ENCODE peak calls at places on chromosomes 13 and 19, in six cellular contexts. Y, S, B, G, U and A are unnamed samples.

GRCh38 chr19:45439569-45440258 is 16.0 kb upstream of the ERCC1 start:
- DNase-seq in S (peak; percentile 90), U (peak; percentile 76), B (peak; percentile 88), Y (peak; percentile 90), G (peak; percentile 83), A (peak; percentile 91)

GRCh38 chr19:12840091-12841079 is 2.1 kb downstream of the MAST1 start:
- DNase-seq in U (peak; percentile 98), Y (peak; percentile 25), S (peak; percentile 38), G (peak; percentile 77), B (peak; percentile 84), A (peak; percentile 77)

GRCh38 chr13:43019811-43020210 is 3.6 kb upstream of the DNAJC15 start:
- DNase-seq in B (no peak), G (no peak), U (no peak), Y (no peak), S (no peak), A (no peak)

GRCh38 chr13:36700170-36700569 is 26.4 kb downstream of the SERTM1 start:
- DNase-seq in S (no peak), Y (no peak), U (no peak), G (no peak), B (no peak), A (no peak)

GRCh38 chr19:8253678-8254077 is 44.5 kb downstream of the CERS4 start:
- DNase-seq in G (no peak), S (no peak), Y (no peak), B (no peak), U (no peak), A (no peak)

GRCh38 chr19:37594982-37595382 is 306 bp downstream of the ZNF540 start:
- DNase-seq in G (peak; percentile 71), S (peak; percentile 64), Y (peak; percentile 66), B (peak; percentile 66), U (no peak), A (no peak)

GRCh38 chr13:99956473-99957349 is 14.9 kb downstream of the ZIC5 start:
- DNase-seq in S (no peak), U (peak; percentile 60), Y (no peak), B (no peak), G (no peak), A (no peak)

GRCh38 chr19:44684892-44685847 is 13.8 kb upstream of the CEACAM16 start:
- DNase-seq in G (peak; percentile 82), S (peak; percentile 40), Y (no peak), U (peak; percentile 60), B (peak; percentile 41), A (no peak)

GRCh38 chr13:30042272-30042671 is 191.9 kb upstream of the UBL3 start:
- DNase-seq in G (no peak), U (no peak), S (no peak), Y (no peak), B (no peak), A (no peak)

GRCh38 chr13:51066091-51066831 is 44.8 kb downstream of the C13orf42 start:
- DNase-seq in S (no peak), B (no peak), U (peak; percentile 25), G (no peak), Y (no peak), A (no peak)

GRCh38 chr19:43675269-43675879 is 5.4 kb upstream of the PLAUR start:
- DNase-seq in Y (no peak), B (peak; percentile 90), U (peak; percentile 32), G (peak; percentile 83), S (no peak), A (no peak)

GRCh38 chr13:33072282-33072681 is 56.1 kb downstream of the KL start:
- DNase-seq in S (no peak), Y (no peak), B (no peak), G (no peak), U (no peak), A (no peak)

GRCh38 chr13:65638572-65639168 is 1591.5 kb downstream of the PCDH9 start:
- DNase-seq in G (no peak), U (peak; percentile 72), B (no peak), Y (no peak), S (no peak), A (no peak)

GRCh38 chr13:56314755-56315154 is 826.0 kb upstream of the PRR20A start:
- DNase-seq in B (no peak), S (no peak), U (peak; percentile 49), Y (no peak), G (no peak), A (no peak)

GRCh38 chr13:97627566-97627965 is 193.6 kb downstream of the RAP2A start:
- DNase-seq in Y (peak; percentile 43), B (no peak), U (peak; percentile 42), G (no peak), S (peak; percentile 25), A (no peak)

GRCh38 chr19:14333101-14333871 is 48.0 kb upstream of the ADGRE5 start:
- DNase-seq in Y (peak; percentile 19), B (peak; percentile 71), U (peak; percentile 70), S (peak; percentile 34), G (no peak), A (no peak)

GRCh38 chr13:79075703-79076102 is 330.4 kb downstream of the RBM26 start:
- DNase-seq in S (no peak), B (no peak), U (no peak), Y (no peak), G (no peak), A (no peak)

GRCh38 chr13:47897411-47898050 is 103.5 kb downstream of the SUCLA2 start:
- DNase-seq in S (no peak), G (no peak), B (no peak), U (peak; percentile 69), Y (no peak), A (no peak)

GRCh38 chr13:98253526-98253925 is 76.5 kb upstream of the RNF113B start:
- DNase-seq in B (no peak), U (no peak), S (no peak), Y (no peak), G (no peak), A (no peak)

GRCh38 chr19:50427997-50428425 is 4.7 kb upstream of the MYBPC2 start:
- DNase-seq in S (peak; percentile 85), Y (peak; percentile 85), G (peak; percentile 96), U (peak; percentile 91), B (peak; percentile 81), A (peak; percentile 81)

GRCh38 chr19:35306473-35307246 is 14.7 kb downstream of the MAG start:
- DNase-seq in U (peak; percentile 75), S (no peak), B (no peak), Y (no peak), G (no peak), A (no peak)

GRCh38 chr19:43464089-43464775 is 1.2 kb downstream of the LYPD3 start:
- DNase-seq in G (peak; percentile 79), Y (peak; percentile 78), B (peak; percentile 81), S (peak; percentile 80), U (no peak), A (no peak)

DNA sequence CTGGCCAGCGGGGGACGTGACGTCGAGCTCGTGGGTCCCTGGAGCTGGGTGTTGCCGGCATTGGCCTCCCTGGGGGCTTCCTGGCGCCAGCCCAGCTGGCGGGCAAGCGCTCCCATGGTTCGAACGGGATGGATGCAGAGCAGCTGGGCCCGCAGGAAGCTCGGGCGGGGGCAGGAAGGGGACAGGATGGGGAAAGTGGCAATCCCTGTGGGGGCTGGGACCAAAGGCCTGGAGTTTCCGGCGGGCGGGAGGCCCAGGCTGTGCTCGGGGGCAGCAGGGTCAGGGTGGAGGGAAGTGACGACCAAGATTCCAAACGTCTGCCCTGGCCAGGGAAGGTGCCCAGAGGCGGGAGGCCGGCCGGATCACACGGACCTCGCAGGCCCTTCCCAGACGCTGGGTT is 19.3 kb downstream of the PALM start:
- DNase-seq in G (no peak), Y (peak; percentile 87), U (no peak), S (peak; percentile 91), B (no peak), A (no peak)
- H3K4me3 ChIP-seq in G (no peak overlapping the region), Y (no peak overlapping the region), U (no peak overlapping the region), S (no peak overlapping the region), B (no peak overlapping the region), A (no peak overlapping the region)

GRCh38 chr19:55389386-55390317 is 3.9 kb downstream of the RPL28 start:
- DNase-seq in S (no peak), U (no peak), B (no peak), G (no peak), Y (no peak), A (no peak)

GRCh38 chr19:55391702-55392615 is 6.2 kb downstream of the RPL28 start:
- DNase-seq in U (peak; percentile 37), Y (no peak), S (no peak), B (no peak), G (no peak), A (no peak)

GRCh38 chr19:55391191-55391670 is 5.5 kb downstream of the RPL28 start:
- DNase-seq in G (no peak), U (no peak), B (no peak), Y (no peak), S (no peak), A (no peak)

GRCh38 chr19:55392820-55393219 is 7.1 kb downstream of the RPL28 start:
- DNase-seq in G (no peak), S (no peak), B (no peak), Y (no peak), U (peak; percentile 62), A (no peak)

DNA sequence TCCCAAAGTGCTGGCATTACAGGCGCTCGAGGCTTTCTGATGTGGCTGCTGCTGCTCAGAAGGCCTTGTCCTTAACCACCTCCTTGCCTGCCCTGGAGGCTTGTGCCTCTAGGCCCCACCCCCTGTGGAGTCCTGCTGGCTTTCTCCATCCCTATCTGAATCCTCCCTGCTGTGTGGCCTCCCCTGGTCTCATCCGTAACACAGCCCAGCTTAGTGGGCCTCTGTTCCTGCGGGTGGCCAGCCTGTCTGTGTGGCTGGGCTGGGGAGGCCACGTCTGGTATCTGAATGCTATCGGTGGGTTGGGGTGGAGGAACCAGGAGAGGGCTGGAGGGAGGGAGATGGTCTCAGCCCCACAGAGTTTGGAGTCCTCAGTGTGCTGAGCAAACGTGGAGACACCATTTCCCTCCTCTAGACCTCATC is 4.7 kb downstream of the RPL28 start:
- DNase-seq in G (no peak), B (no peak), U (peak; percentile 57), Y (no peak), S (no peak), A (no peak)
- TF ChIP-seq CTCF in G (no peak), B (no peak), U (no peak), Y (no peak), S (no peak), A (no peak)

DNA sequence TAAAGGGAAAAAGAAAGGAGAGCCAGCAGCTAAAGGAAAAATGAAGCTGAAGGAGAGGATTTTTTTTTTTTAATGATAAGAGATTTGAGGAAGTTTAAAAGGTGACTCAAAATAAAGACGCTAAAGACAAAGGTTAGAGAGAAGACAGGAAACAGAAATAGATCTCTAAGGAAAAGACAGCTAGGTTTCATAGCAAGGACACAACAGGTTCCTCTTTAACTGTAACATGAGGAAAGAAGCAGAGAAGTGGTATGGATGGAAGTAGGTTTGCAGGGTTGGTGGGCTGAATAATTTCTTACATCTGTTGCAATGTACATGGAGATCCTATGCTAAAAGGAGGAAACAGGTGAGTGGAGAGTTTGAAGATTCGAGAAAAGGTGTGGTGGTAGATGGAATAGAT is 107.5 kb downstream of the MYCBP2 start:
- DNase-seq in S (no peak), Y (no peak), B (no peak), U (no peak), G (no peak), A (no peak)
- H3K36me3 ChIP-seq in S (no peaks in the 10 kb centered on the region), Y (peaks cover 78% of the 10 kb centered on the region), B (peaks cover 32% of the 10 kb centered on the region), U (peaks cover 7% of the 10 kb centered on the region), G (peaks cover 47% of the 10 kb centered on the region), A (peaks cover 8% of the 10 kb centered on the region)

DNA sequence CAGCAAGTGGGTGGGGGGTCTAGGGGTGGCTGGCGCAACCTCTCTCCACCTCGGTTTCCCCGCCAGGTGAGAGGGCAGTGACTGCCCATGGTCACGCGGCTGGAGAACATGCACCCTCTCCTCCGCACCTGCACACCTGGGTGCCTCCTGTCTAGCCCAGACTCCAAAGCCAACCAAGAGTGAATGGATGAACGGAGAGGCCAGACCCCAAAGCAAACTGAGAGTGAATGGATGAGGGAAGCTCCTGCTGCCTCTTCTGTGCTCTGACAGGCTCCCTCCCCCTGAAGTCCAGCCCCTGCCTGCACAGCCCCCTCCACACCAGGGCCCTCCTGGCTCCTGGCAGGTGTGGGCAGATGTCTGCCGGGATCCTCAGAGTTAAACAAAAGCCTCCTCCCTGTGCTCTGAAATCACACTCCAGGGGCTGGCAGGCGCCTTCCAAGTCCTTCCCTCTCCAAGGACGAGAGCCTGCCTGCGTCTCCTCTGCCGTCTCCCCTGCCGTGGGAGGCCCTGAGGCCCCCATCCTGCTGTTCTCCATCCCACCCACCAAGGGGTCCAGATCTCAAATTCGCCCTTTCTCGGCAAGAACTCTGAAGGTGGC is 2.2 kb downstream of the SBNO2 start:
- DNase-seq in U (no peak), G (no peak), B (no peak), Y (no peak), S (no peak), A (no peak)
- H3K4me3 ChIP-seq in U (peak overlapping the region; percentile 96), G (no peak overlapping the region), B (no peak overlapping the region), Y (peak overlapping the region; percentile 94), S (peak overlapping the region; percentile 83), A (no peak overlapping the region)